ENCODE peak calls at places on chromosomes 2 and 18, in five cellular contexts. H is T-helper 9 cell, F is B cell, T is GM12865, M is GM13977. S is an unnamed sample.

GRCh38 chr2:80326214-80326613 is 21.7 kb upstream of the LRRTM1 start:
- DNase-seq in F (no peak), H (no peak), M (peak), T (peak), S (no peak)

GRCh38 chr2:231348173-231348572 is 47.3 kb upstream of the B3GNT7 start:
- DNase-seq in M (no peak), H (no peak), F (no peak), T (no peak), S (no peak)

GRCh38 chr18:76005632-76006031 is 489.4 kb downstream of the ZNF516 start:
- DNase-seq in M (no peak), T (no peak), F (no peak), H (no peak), S (no peak)

GRCh38 chr2:133837441-133838090 is 269.3 kb upstream of the NCKAP5 start:
- DNase-seq in T (no peak), H (no peak), F (no peak), M (no peak), S (no peak)

GRCh38 chr2:20928617-20929016 is 105.7 kb upstream of the LDAH start:
- DNase-seq in H (no peak), M (no peak), T (no peak), F (no peak), S (no peak)

GRCh38 chr2:180663016-180663471 is 317.4 kb upstream of the UBE2E3 start:
- DNase-seq in M (no peak), F (no peak), T (no peak), H (no peak), S (no peak)

GRCh38 chr2:109563294-109563693 is 50.5 kb downstream of the SEPTIN10 start:
- DNase-seq in H (no peak), T (no peak), F (no peak), M (no peak), S (no peak)

GRCh38 chr2:174176898-174177297 is 71.4 kb downstream of the OLA1 start:
- DNase-seq in T (no peak), H (no peak), M (no peak), F (no peak), S (no peak)

GRCh38 chr2:207905546-207905945 is 119.8 kb downstream of the PLEKHM3 start:
- DNase-seq in F (no peak), T (no peak), M (no peak), H (no peak), S (no peak)

GRCh38 chr18:69564602-69565001 is 163.9 kb downstream of the DOK6 start:
- DNase-seq in M (no peak), F (no peak), H (no peak), T (no peak), S (no peak)

GRCh38 chr2:222424729-222425671 is 657 bp downstream of the SGPP2 start:
- DNase-seq in M (peak), T (peak), F (peak), H (peak), S (no peak)

GRCh38 chr2:37795938-37796337 is 124.5 kb upstream of the CDC42EP3 start:
- DNase-seq in H (no peak), T (no peak), F (no peak), M (no peak), S (no peak)

GRCh38 chr18:72360628-72361027 is 183.5 kb downstream of the CBLN2 start:
- DNase-seq in F (no peak), M (no peak), T (no peak), H (no peak), S (no peak)

GRCh38 chr18:55250729-55251128 is 291.5 kb upstream of the CCDC68 start:
- DNase-seq in F (no peak), M (no peak), T (peak), H (no peak), S (no peak)

GRCh38 chr18:62611395-62612241 is 88.8 kb downstream of the ZCCHC2 start:
- DNase-seq in H (no peak), M (no peak), T (no peak), F (no peak), S (no peak)

GRCh38 chr2:109487237-109487869 is 126.4 kb downstream of the SEPTIN10 start:
- DNase-seq in M (no peak), F (no peak), H (no peak), T (no peak), S (no peak)